ENCODE peak calls at places on chromosomes 2 and 18, in five cellular contexts. H, J, O, L and S are unnamed samples.

GRCh38 chr18:64244571-64244970 is 95.7 kb upstream of the LINC00305 start:
- DNase-seq in L (no peak), O (no peak), J (no peak), H (peak; percentile 78), S (peak; percentile 44)

GRCh38 chr2:6052577-6052976 is 360.4 kb downstream of the SOX11 start:
- DNase-seq in L (no peak), J (no peak), H (no peak), O (no peak), S (no peak)

GRCh38 chr2:71843391-71843850 is 304.2 kb downstream of the CYP26B1 start:
- DNase-seq in H (no peak), L (no peak), J (peak; percentile 68), O (peak; percentile 30), S (no peak)

GRCh38 chr18:6315556-6316331 is 99.0 kb downstream of the L3MBTL4 start:
- DNase-seq in O (no peak), H (no peak), L (no peak), J (no peak), S (no peak)

GRCh38 chr18:31651369-31651768 is 33.0 kb downstream of the B4GALT6 start:
- DNase-seq in L (no peak), J (no peak), H (peak; percentile 23), O (no peak), S (no peak)

GRCh38 chr18:62939433-62939832 is 224.1 kb downstream of the PHLPP1 start:
- DNase-seq in O (no peak), H (no peak), J (no peak), L (no peak), S (no peak)

GRCh38 chr2:113180131-113180946 is 6.6 kb downstream of the PSD4 start:
- DNase-seq in L (no peak), O (peak; percentile 45), H (no peak), J (no peak), S (no peak)

GRCh38 chr2:235170016-235170415 is 218.2 kb downstream of the SH3BP4 start:
- DNase-seq in O (no peak), J (peak; percentile 43), L (no peak), H (no peak), S (no peak)

GRCh38 chr2:171210864-171211431 is 50.3 kb upstream of the TLK1 start:
- DNase-seq in J (peak; percentile 73), O (no peak), H (peak; percentile 57), L (no peak), S (no peak)

GRCh38 chr2:42651057-42651456 is 82.6 kb downstream of the MTA3 start:
- DNase-seq in H (no peak), O (no peak), J (peak; percentile 72), L (no peak), S (no peak)

GRCh38 chr2:238498691-238499295 is 72.1 kb downstream of the ASB1 start:
- DNase-seq in O (no peak), L (no peak), J (no peak), H (no peak), S (peak; percentile 17)

GRCh38 chr18:77087391-77088141 is 45.0 kb downstream of the MBP start:
- DNase-seq in J (no peak), L (peak; percentile 37), O (no peak), H (peak; percentile 69), S (no peak)

GRCh38 chr18:40874233-40874632 is 1080.8 kb upstream of the PIK3C3 start:
- DNase-seq in J (peak; percentile 67), L (no peak), H (no peak), O (no peak), S (no peak)

GRCh38 chr2:60316381-60317028 is 236.9 kb downstream of the BCL11A start:
- DNase-seq in J (no peak), H (no peak), O (no peak), L (peak; percentile 38), S (peak; percentile 22)

GRCh38 chr2:24418166-24418843 is 58.0 kb upstream of the ITSN2 start:
- DNase-seq in H (peak; percentile 82), L (no peak), J (no peak), O (no peak), S (peak; percentile 83)

GRCh38 chr2:189128961-189129360 is 50.6 kb downstream of the COL5A2 start:
- DNase-seq in L (no peak), O (no peak), J (no peak), H (no peak), S (no peak)

GRCh38 chr2:165455940-165456479 is 13.5 kb upstream of the CSRNP3 start:
- DNase-seq in L (no peak), O (no peak), H (no peak), J (no peak), S (no peak)

DNA sequence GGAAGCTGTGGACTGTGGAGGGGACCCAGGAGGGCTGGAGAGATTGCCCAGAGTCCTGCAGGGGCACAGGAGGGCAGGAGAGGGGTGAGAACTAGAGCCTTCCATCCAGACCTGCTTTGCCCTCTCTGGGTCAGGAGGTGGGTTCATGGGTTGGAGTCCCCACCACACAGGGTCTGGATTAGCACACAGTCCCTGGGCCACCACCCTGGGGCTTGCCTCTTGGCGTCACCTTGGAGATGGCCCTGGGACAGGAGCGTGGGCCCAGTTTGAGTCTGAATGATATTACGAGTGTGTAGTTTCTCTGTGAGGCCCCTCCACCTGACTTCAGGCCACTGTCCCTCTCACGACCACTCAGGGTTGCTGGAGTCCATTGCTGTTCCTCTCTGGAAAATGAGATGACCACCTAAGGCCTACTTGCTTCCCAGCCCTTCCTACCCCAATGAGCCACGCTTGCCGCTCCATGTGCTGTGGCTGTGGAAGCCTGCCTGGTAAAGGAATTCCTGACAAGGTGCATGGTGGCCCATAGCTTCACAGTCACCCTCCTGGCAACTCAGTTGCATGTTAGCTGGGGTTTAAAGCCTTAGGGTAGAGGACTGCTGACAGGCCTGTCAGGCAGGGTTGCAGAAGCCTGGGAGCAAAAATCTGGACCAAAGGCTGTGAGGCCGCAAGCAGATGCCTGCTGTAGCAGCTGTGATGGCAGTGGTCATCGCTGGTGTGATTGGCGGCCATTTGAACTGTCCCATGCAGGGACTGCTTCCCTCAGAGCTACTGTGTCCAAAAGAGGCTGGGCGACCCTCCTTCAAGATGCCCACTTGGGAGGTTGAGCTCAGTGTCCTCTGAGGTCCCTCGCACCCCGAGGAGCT is 14.2 kb downstream of the ATOH8 start:
- DNase-seq in O (peak; percentile 89), L (no peak), H (no peak), J (no peak), S (no peak)
- H2BK5ac ChIP-seq in O (no peak overlapping the region), L (peak overlapping the region; percentile 50), H (no peak overlapping the region), J (no peak overlapping the region), S (no peak overlapping the region)

DNA sequence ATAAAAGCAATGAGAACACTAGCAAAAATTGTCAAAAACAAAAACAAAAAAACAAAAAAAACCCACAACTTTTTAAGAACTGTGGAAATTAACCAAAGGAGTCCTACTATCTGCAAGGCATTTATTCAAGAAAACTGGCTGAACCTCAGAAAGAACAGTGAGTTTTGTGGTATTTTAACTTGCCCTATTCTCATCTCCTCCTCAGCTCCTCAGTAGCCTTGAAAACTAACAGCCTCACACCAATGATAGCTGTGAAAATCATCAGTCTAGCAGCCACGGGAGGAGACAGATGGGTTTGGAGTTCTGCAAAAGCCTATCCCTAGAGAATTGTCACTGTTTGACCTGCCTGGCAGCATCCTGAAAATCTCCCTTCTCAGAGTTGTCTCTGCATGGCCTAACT is 20.1 kb upstream of the DNER start:
- DNase-seq in J (no peak), H (peak; percentile 60), O (no peak), L (no peak), S (no peak)
- H2BK5ac ChIP-seq in J (no peak overlapping the region), H (no peak overlapping the region), O (no peak overlapping the region), L (no peak overlapping the region), S (peak overlapping the region; percentile 69)

DNA sequence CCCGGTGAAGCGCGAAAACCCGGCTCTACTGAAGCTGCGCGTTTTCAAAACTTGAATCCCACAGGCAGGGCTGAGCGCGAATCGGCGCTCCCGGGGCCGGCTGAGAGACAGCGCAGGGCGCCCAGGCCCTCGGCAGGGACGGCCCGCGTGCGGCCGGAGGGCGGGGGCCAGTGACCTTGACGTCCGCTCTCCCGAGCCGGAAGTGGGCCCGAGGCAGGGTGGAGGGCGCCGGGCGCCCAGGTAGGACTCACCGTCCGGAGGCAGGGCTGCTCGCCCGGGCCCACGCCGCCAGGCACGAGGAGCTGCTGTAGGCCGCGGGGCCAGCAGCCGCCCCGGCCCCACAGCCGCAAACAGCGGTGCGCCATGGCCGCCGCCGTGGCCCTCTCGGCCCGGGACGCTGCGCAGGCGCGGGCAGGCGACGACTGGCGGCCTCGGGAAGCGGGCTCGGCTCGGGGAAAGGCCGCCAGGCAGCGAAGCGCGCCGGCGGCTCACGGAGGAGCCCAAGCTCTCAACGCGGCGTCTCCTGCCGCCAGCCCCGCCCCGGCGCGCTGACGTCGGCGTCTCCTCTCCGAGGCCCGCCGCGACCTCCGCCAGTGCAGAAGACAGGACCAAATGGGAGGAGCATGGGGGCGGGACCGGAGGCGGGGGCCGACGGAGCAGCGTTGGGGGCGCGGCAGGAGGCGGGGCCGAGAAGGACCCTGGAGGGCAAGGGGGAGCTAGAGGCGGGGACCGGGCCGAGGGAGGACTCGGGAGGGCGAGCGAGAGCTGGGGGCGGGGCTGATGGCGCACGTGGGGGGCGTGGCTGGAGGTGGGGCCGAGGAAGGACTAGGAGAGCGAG is at the start of gene AFG3L2:
- DNase-seq in O (peak; percentile 98), H (peak; percentile 100), L (peak; percentile 99), J (peak; percentile 98), S (peak; percentile 100)
- H2BK5ac ChIP-seq in O (peak within 1 kb of the TSS; percentile 97), H (peak within 1 kb of the TSS; percentile 89), L (no peak within 1 kb of the TSS), J (peak within 1 kb of the TSS; percentile 77), S (peak within 1 kb of the TSS; percentile 67)

GRCh38 chr2:54901224-54901986 is 148.8 kb downstream of the RTN4 start:
- DNase-seq in H (no peak), J (no peak), O (no peak), L (no peak), S (no peak)
- H2BK5ac ChIP-seq in H (no peak overlapping the region), J (no peak overlapping the region), O (no peak overlapping the region), L (no peak overlapping the region), S (no peak overlapping the region)

GRCh38 chr2:108384662-108385393 is 7.1 kb downstream of the SULT1C4 start:
- DNase-seq in O (no peak), H (no peak), J (no peak), L (no peak), S (no peak)
- H2BK5ac ChIP-seq in O (no peak overlapping the region), H (no peak overlapping the region), J (no peak overlapping the region), L (no peak overlapping the region), S (no peak overlapping the region)